ENCODE peak calls at places on chromosome 10, in nine cellular contexts. C, X, U, J, Q, A, V, F and B are unnamed samples.

GRCh38 chr10:114232777-114233176 is 6.3 kb upstream of the VWA2 start:
- DNase-seq in C (no peak), X (no peak), U (no peak), J (no peak), Q (no peak), A (no peak), V (no peak), F (no peak), B (no peak)

GRCh38 chr10:80118669-80119068 is 13.9 kb upstream of the PLAC9 start:
- DNase-seq in C (no peak), X (no peak), U (no peak), J (no peak), Q (no peak), A (no peak), V (no peak), F (no peak), B (no peak)

GRCh38 chr10:451021-451471 is 238.4 kb downstream of the DIP2C start:
- DNase-seq in C (no peak), X (no peak), U (peak; percentile 51), J (peak; percentile 45), Q (no peak), A (peak; percentile 51), V (no peak), F (no peak), B (no peak)

GRCh38 chr10:85614981-85615380 is 751.6 kb downstream of the GRID1 start:
- DNase-seq in C (no peak), X (no peak), U (no peak), J (no peak), Q (no peak), A (no peak), V (no peak), F (no peak), B (no peak)

GRCh38 chr10:93074597-93075368 is 1.1 kb downstream of the CYP26A1 start:
- DNase-seq in C (no peak), X (no peak), U (no peak), J (no peak), Q (no peak), A (no peak), V (no peak), F (no peak), B (no peak)

GRCh38 chr10:36331121-36331520 is 689.0 kb upstream of the FZD8 start:
- DNase-seq in C (no peak), X (no peak), U (no peak), J (no peak), Q (no peak), A (no peak), V (no peak), F (no peak), B (no peak)

GRCh38 chr10:37975407-37975991 is 948 bp downstream of the ZNF25 start:
- DNase-seq in C (peak; percentile 10), X (peak; percentile 32), U (no peak), J (no peak), Q (no peak), A (no peak), V (no peak), F (no peak), B (no peak)

GRCh38 chr10:34049887-34050286 is 715.4 kb upstream of the NRP1 start:
- DNase-seq in C (peak; percentile 55), X (no peak), U (peak; percentile 24), J (no peak), Q (peak; percentile 15), A (no peak), V (no peak), F (no peak), B (no peak)

GRCh38 chr10:90871279-90871760 is 454 bp upstream of the RPP30 start:
- DNase-seq in C (peak; percentile 65), X (peak; percentile 18), U (peak; percentile 35), J (no peak), Q (peak; percentile 19), A (peak; percentile 39), V (peak; percentile 53), F (peak; percentile 46), B (peak; percentile 77)

GRCh38 chr10:16901102-16901501 is 83.9 kb upstream of the RSU1 start:
- DNase-seq in C (no peak), X (no peak), U (no peak), J (no peak), Q (no peak), A (no peak), V (no peak), F (no peak), B (no peak)

GRCh38 chr10:80407836-80408197 is 534 bp upstream of the PRXL2A start:
- DNase-seq in C (peak; percentile 74), X (peak; percentile 41), U (peak; percentile 64), J (no peak), Q (no peak), A (peak; percentile 16), V (peak; percentile 56), F (no peak), B (peak; percentile 31)

GRCh38 chr10:98405422-98405821 is 9.6 kb downstream of the PYROXD2 start:
- DNase-seq in C (no peak), X (no peak), U (no peak), J (no peak), Q (no peak), A (no peak), V (no peak), F (no peak), B (no peak)

GRCh38 chr10:24851595-24851994 is 100.8 kb downstream of the PRTFDC1 start:
- DNase-seq in C (no peak), X (peak; percentile 75), U (no peak), J (no peak), Q (peak; percentile 16), A (no peak), V (no peak), F (no peak), B (peak; percentile 14)

GRCh38 chr10:122142652-122143237 is 128.4 kb upstream of the BTBD16 start:
- DNase-seq in C (peak; percentile 49), X (no peak), U (peak; percentile 54), J (no peak), Q (peak; percentile 27), A (no peak), V (peak; percentile 72), F (no peak), B (peak; percentile 35)

GRCh38 chr10:91034042-91034441 is 113.2 kb upstream of the ANKRD1 start:
- DNase-seq in C (no peak), X (no peak), U (no peak), J (no peak), Q (no peak), A (peak; percentile 18), V (no peak), F (no peak), B (no peak)